ENCODE peak calls at places on chromosomes 5 and 9, in ten cellular contexts. A, S, M, G, H, L, K, I, E and Q are unnamed samples.

GRCh38 chr9:101791938-101792337 is 53.5 kb upstream of the GRIN3A start:
- DNase-seq in I (no peak), L (no peak), G (no peak), A (no peak), E (no peak), M (no peak), S (no peak), K (peak), H (no peak), Q (no peak)

GRCh38 chr9:76557674-76558073 is 98.7 kb downstream of the GCNT1 start:
- DNase-seq in H (no peak), A (no peak), M (no peak), S (no peak), E (no peak), K (no peak), L (no peak), G (no peak), I (no peak), Q (no peak)

GRCh38 chr9:132443951-132444615 is 34.1 kb downstream of the CFAP77 start:
- DNase-seq in H (no peak), G (no peak), I (no peak), K (no peak), A (no peak), M (no peak), L (no peak), S (no peak), E (no peak), Q (no peak)

GRCh38 chr9:76255781-76256455 is 138.3 kb downstream of the RFK start:
- DNase-seq in K (no peak), I (no peak), L (peak), A (peak), S (no peak), M (peak), G (no peak), E (no peak), H (peak), Q (no peak)

GRCh38 chr5:77423022-77423750 is 68.9 kb downstream of the WDR41 start:
- DNase-seq in L (no peak), S (no peak), I (no peak), A (no peak), G (no peak), H (no peak), M (no peak), E (no peak), K (no peak), Q (no peak)

GRCh38 chr5:54571462-54571861 is 53.9 kb downstream of the SNX18 start:
- DNase-seq in H (no peak), K (no peak), E (no peak), I (no peak), A (no peak), L (no peak), M (no peak), G (no peak), S (no peak), Q (no peak)

GRCh38 chr9:98429613-98430012 is 174.2 kb upstream of the TBC1D2 start:
- DNase-seq in G (no peak), K (no peak), S (no peak), E (no peak), L (peak), M (no peak), A (no peak), H (no peak), I (peak), Q (no peak)

GRCh38 chr5:58972301-58972700 is 389.4 kb downstream of the RAB3C start:
- DNase-seq in L (no peak), G (no peak), E (no peak), K (no peak), S (no peak), M (no peak), H (no peak), I (no peak), A (no peak), Q (no peak)

GRCh38 chr5:92401492-92401891 is 1018.4 kb upstream of the ARRDC3 start:
- DNase-seq in S (no peak), L (peak), I (peak), G (no peak), K (peak), M (no peak), E (no peak), A (no peak), H (no peak), Q (no peak)

GRCh38 chr5:87787640-87788039 is 374.9 kb upstream of the CCNH start:
- DNase-seq in K (no peak), A (no peak), M (no peak), I (no peak), E (no peak), L (no peak), G (no peak), H (no peak), S (no peak), Q (no peak)

GRCh38 chr5:68406344-68406743 is 190.8 kb downstream of the PIK3R1 start:
- DNase-seq in M (no peak), A (no peak), I (no peak), G (no peak), K (no peak), L (no peak), S (no peak), E (no peak), H (no peak), Q (no peak)

GRCh38 chr9:136538599-136539426 is 7.0 kb downstream of the NOTCH1 start:
- DNase-seq in S (peak), I (no peak), A (no peak), K (no peak), H (peak), M (no peak), L (no peak), G (no peak), E (no peak), Q (peak)

GRCh38 chr9:96320749-96321280 is 18.8 kb upstream of the HSD17B3 start:
- DNase-seq in K (no peak), S (no peak), H (no peak), M (no peak), E (no peak), G (no peak), I (no peak), A (no peak), L (no peak), Q (no peak)

GRCh38 chr5:111742595-111742994 is 14.4 kb downstream of the NREP start:
- DNase-seq in E (no peak), A (no peak), S (no peak), H (no peak), I (peak), L (peak), G (no peak), M (no peak), K (no peak), Q (no peak)

GRCh38 chr9:4489919-4490704 is at the start of gene SLC1A1:
- DNase-seq in S (peak), K (peak), I (no peak), E (peak), G (peak), L (peak), M (peak), H (peak), A (peak), Q (no peak)

GRCh38 chr9:111754800-111755199 is 39.9 kb downstream of the SHOC1 start:
- DNase-seq in E (no peak), H (no peak), S (no peak), L (no peak), M (no peak), I (no peak), K (no peak), A (no peak), G (no peak), Q (no peak)

GRCh38 chr9:127762111-127762676 is 16.3 kb downstream of the SH2D3C start:
- DNase-seq in G (no peak), L (no peak), A (no peak), S (no peak), M (peak), K (no peak), H (peak), E (no peak), I (no peak), Q (no peak)

GRCh38 chr5:170499621-170500020 is 4.2 kb upstream of the KCNIP1 start:
- DNase-seq in E (no peak), G (no peak), K (no peak), M (no peak), A (no peak), H (no peak), S (no peak), I (no peak), L (no peak), Q (no peak)

GRCh38 chr5:158414333-158414762 is 555.4 kb upstream of the CLINT1 start:
- DNase-seq in M (no peak), L (peak), S (no peak), I (no peak), E (no peak), A (no peak), G (no peak), H (no peak), K (no peak), Q (no peak)

GRCh38 chr5:173271371-173271770 is 36.4 kb upstream of the NKX2-5 start:
- DNase-seq in G (no peak), M (peak), I (no peak), A (no peak), K (no peak), E (no peak), L (no peak), H (no peak), S (no peak), Q (no peak)

GRCh38 chr9:2622361-2623045 is 916 bp downstream of the VLDLR start:
- DNase-seq in A (no peak), S (peak), E (peak), G (no peak), K (peak), M (peak), I (no peak), H (peak), L (no peak), Q (no peak)

GRCh38 chr5:157245477-157245876 is 20.4 kb upstream of the CYFIP2 start:
- DNase-seq in E (no peak), K (no peak), S (no peak), A (no peak), H (no peak), G (no peak), L (no peak), M (no peak), I (no peak), Q (no peak)

GRCh38 chr5:52148679-52149078 is 639.0 kb upstream of the ITGA1 start:
- DNase-seq in H (no peak), G (no peak), L (no peak), I (no peak), S (no peak), A (no peak), M (no peak), E (no peak), K (no peak), Q (no peak)

GRCh38 chr9:73347720-73348119 is 196.1 kb downstream of the ANXA1 start:
- DNase-seq in G (no peak), K (no peak), S (no peak), M (no peak), L (no peak), I (no peak), A (no peak), E (no peak), H (no peak), Q (no peak)

GRCh38 chr9:79763861-79764260 is 192.1 kb downstream of the TLE4 start:
- DNase-seq in I (no peak), K (peak), S (no peak), H (no peak), E (no peak), L (peak), M (no peak), G (no peak), A (no peak), Q (no peak)

GRCh38 chr5:29382735-29383280 is 1810.7 kb upstream of the CDH6 start:
- DNase-seq in L (no peak), H (no peak), G (no peak), I (no peak), M (no peak), E (no peak), K (no peak), S (no peak), A (no peak), Q (no peak)
- H3K4me3 ChIP-seq in L (no peak), H (no peak), G (no peak), I (no peak), M (no peak), E (no peak), K (no peak), S (no peak), A (no peak), Q (no peak)

GRCh38 chr5:1765880-1766235 is 33.8 kb downstream of the MRPL36 start:
- DNase-seq in A (no peak), G (no peak), H (no peak), S (no peak), I (no peak), K (no peak), L (no peak), M (no peak), E (peak), Q (no peak)
- H3K4me3 ChIP-seq in A (no peak), G (no peak), H (no peak), S (no peak), I (no peak), K (no peak), L (no peak), M (no peak), E (no peak), Q (no peak)

DNA sequence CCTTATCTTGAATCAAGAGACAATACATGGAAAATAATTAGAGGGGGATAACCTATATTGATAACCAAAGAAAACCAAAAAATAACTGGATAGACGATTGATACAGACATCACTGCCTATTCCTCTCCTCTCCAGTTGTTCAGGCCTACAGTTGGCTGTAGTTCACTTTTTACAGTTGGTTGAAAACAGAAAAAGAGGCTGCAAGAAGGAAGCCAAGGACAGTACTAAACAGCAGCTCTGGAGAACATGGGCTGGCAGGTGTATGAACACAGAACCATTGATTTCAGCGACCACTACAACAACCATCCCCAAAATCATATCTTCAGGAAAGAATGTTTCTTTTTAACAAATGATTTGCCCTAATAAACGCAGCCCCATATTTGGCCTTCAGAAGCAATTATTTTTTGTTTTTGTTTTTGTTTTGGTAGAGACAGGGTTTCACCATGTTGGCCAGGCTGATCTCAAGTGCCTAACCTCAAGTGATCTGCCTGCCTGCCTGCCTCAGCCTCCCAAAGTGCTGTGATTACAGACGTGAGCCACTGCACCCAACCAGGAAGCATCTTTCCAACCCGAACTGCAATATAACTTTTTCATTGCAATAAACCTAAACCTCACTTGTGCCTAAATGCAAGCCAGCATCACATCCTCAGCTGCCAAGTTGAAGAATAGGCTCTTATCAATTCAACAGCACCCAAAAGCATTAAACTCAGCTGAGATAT is 64.2 kb downstream of the MLLT3 start:
- DNase-seq in L (no peak), H (no peak), A (no peak), S (no peak), G (no peak), K (no peak), M (no peak), E (no peak), I (no peak), Q (no peak)
- H3K4me3 ChIP-seq in L (no peak), H (no peak), A (no peak), S (no peak), G (no peak), K (no peak), M (no peak), E (no peak), I (no peak), Q (no peak)

GRCh38 chr5:114411380-114411931 is 49.6 kb downstream of the KCNN2 start:
- DNase-seq in K (no peak), G (no peak), A (no peak), M (no peak), E (no peak), H (no peak), S (no peak), L (no peak), I (no peak), Q (no peak)

GRCh38 chr5:114408847-114409246 is 47.0 kb downstream of the KCNN2 start:
- DNase-seq in A (no peak), I (no peak), S (no peak), H (no peak), K (no peak), M (no peak), E (no peak), L (no peak), G (no peak), Q (no peak)

GRCh38 chr5:114412509-114413171 is 50.8 kb downstream of the KCNN2 start:
- DNase-seq in S (no peak), A (no peak), E (no peak), I (peak), M (no peak), K (no peak), H (no peak), G (no peak), L (peak), Q (no peak)

GRCh38 chr5:114402206-114402605 is 40.3 kb downstream of the KCNN2 start:
- DNase-seq in K (no peak), E (no peak), H (no peak), S (no peak), M (no peak), I (no peak), A (no peak), G (no peak), L (no peak), Q (no peak)

DNA sequence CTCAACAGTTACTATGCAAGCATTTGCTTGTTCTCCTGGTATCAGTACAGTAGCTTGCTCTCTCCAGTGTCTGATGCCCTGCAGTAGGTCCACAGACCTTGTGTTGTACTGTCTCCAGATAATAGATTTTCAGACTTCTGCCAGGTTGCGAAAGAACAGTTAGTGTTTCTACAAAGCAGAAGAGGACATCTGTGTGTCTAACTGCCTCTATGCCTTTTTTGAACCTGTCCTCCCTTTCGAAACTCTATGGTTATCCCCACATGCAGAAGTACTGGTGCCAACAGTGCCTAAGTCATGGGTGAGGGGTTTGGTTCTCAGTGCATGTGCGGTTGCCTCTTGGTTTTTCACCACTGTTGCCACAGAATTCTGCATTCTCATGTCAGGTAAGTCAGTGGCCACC is 45.9 kb downstream of the KCNN2 start:
- DNase-seq in E (no peak), G (no peak), H (no peak), M (no peak), L (no peak), S (no peak), A (no peak), I (no peak), K (no peak), Q (no peak)
- H3K4me3 ChIP-seq in E (no peak), G (no peak), H (no peak), M (no peak), L (no peak), S (no peak), A (no peak), I (no peak), K (no peak), Q (no peak)

GRCh38 chr5:75612211-75612579 is 942 bp downstream of the ANKDD1B start:
- DNase-seq in S (no peak), K (no peak), E (no peak), L (no peak), A (no peak), H (no peak), I (no peak), M (no peak), G (no peak), Q (no peak)
- H3K4me3 ChIP-seq in S (no peak), K (no peak), E (peak), L (no peak), A (peak), H (peak), I (peak), M (peak), G (peak), Q (no peak)

GRCh38 chr9:35679091-35679490 is 5.4 kb downstream of the CA9 start:
- DNase-seq in S (no peak), M (no peak), A (no peak), K (no peak), H (no peak), G (no peak), L (no peak), E (peak), I (no peak), Q (no peak)

GRCh38 chr9:35673998-35674361 is 252 bp downstream of the CA9 start:
- DNase-seq in H (no peak), G (no peak), E (no peak), M (no peak), K (no peak), I (no peak), L (no peak), S (no peak), A (no peak), Q (no peak)

GRCh38 chr9:35675732-35676392 is 2.1 kb downstream of the CA9 start:
- DNase-seq in H (no peak), S (no peak), A (no peak), M (peak), K (peak), L (no peak), G (no peak), I (no peak), E (peak), Q (peak)

GRCh38 chr9:35673132-35673997 is at the start of gene CA9:
- DNase-seq in H (peak), E (peak), L (no peak), G (no peak), M (peak), S (no peak), I (no peak), K (no peak), A (no peak), Q (no peak)

GRCh38 chr9:35675204-35675603 is 1.5 kb downstream of the CA9 start:
- DNase-seq in A (no peak), S (no peak), L (no peak), K (no peak), E (peak), G (no peak), H (no peak), M (no peak), I (no peak), Q (no peak)
- H3K4me3 ChIP-seq in A (peak), S (no peak), L (no peak), K (peak), E (peak), G (peak), H (peak), M (no peak), I (peak), Q (peak)